ENCODE peak calls at places on chromosomes 12 and 14, in nine cellular contexts. C is Kasumi-1; T is activated gamma-delta T cell treated with anti-CD3 and anti-CD28 coated beads, Interleukin-2, amount 50 U/mL, for 16 hours; N is BJ; R is posterior cingulate gyrus; K is stimulated activated CD4-positive, alpha-beta T cell treated with anti-CD3 and anti-CD28 coated beads, Interleukin-4, amount 100 ng/mL, for 1 hour; O is activated CD4-positive, alpha-beta T cell treated with anti-CD3 and anti-CD28 coated beads for 48 hours; M is activated CD8-positive, alpha-beta memory T cell treated with anti-CD3 and anti-CD28 coated beads for 24 hours; V is NCI-H1092. W is an unnamed sample.
A peak's percentile ranks its signal among the peaks of the same experiment; 100 is the strongest.

GRCh38 chr12:110537605-110538409 is 35.7 kb downstream of the RAD9B start:
- DNase-seq in V (no peak), K (no peak), M (no peak), O (no peak), T (no peak), R (no peak), C (no peak), N (no peak), W (no peak)

GRCh38 chr12:1851126-1851791 is 30.9 kb downstream of the LRTM2 start:
- DNase-seq in T (no peak), N (peak; percentile 15), K (no peak), R (no peak), M (no peak), V (no peak), O (no peak), C (peak; percentile 19), W (no peak)

GRCh38 chr12:118135788-118136558 is at the start of gene PEBP1:
- DNase-seq in N (peak; percentile 52), T (peak; percentile 84), V (peak; percentile 71), C (peak; percentile 88), M (peak; percentile 97), R (peak; percentile 98), K (peak; percentile 95), O (peak; percentile 96), W (peak; percentile 98)

GRCh38 chr14:35900741-35901140 is 74.6 kb downstream of the BRMS1L start:
- DNase-seq in V (no peak), N (no peak), K (no peak), C (no peak), M (no peak), T (no peak), R (no peak), O (no peak), W (no peak)

GRCh38 chr12:2064078-2064507 is 11.3 kb downstream of the CACNA1C start:
- DNase-seq in V (no peak), M (peak; percentile 65), O (peak; percentile 16), R (no peak), T (no peak), K (no peak), C (peak; percentile 2), N (no peak), W (peak; percentile 66)

GRCh38 chr12:93009533-93009932 is 80.4 kb upstream of the EEA1 start:
- DNase-seq in K (no peak), T (no peak), C (no peak), N (no peak), V (no peak), M (no peak), O (no peak), R (no peak), W (no peak)

GRCh38 chr14:61545716-61546455 is 149.4 kb upstream of the HIF1A start:
- DNase-seq in V (no peak), C (no peak), R (peak; percentile 53), K (no peak), M (no peak), O (no peak), T (no peak), N (no peak), W (no peak)

GRCh38 chr12:113413488-113413939 is 8.7 kb upstream of the SDSL start:
- DNase-seq in C (no peak), M (no peak), K (no peak), V (no peak), T (no peak), N (no peak), R (no peak), O (no peak), W (no peak)

GRCh38 chr12:65643595-65644386 is 180.5 kb upstream of the HMGA2 start:
- DNase-seq in C (no peak), M (no peak), N (no peak), V (no peak), K (no peak), O (no peak), T (no peak), R (no peak), W (no peak)